ENCODE peak calls at places on chromosome 1, in seven cellular contexts. O is HuH-7.5; W is stimulated activated CD8-positive, alpha-beta memory T cell treated with anti-CD3 and anti-CD28 coated beads, Interleukin-4, amount 100 ng/mL, for 24 hours; H is activated CD8-positive, alpha-beta T cell treated with anti-CD3 and anti-CD28 coated beads for 36 hours; P is midbrain; I is sigmoid colon; Y is neuronal stem cell. B is an unnamed sample.

GRCh38 chr1:3049905-3050304 is 19.1 kb upstream of the PRDM16 start:
- DNase-seq in O (no peak), Y (no peak), W (no peak), P (no peak), I (peak; percentile 53), H (no peak), B (no peak)

GRCh38 chr1:56028879-56029278 is 550.5 kb downstream of the PLPP3 start:
- DNase-seq in I (no peak), W (no peak), O (no peak), P (no peak), Y (no peak), H (no peak), B (no peak)

GRCh38 chr1:40625476-40626382 is 39.8 kb downstream of the RIMS3 start:
- DNase-seq in Y (no peak), P (no peak), I (no peak), H (no peak), W (no peak), O (no peak), B (no peak)

GRCh38 chr1:181100015-181100905 is 11.8 kb downstream of the IER5 start:
- DNase-seq in I (no peak), W (no peak), H (peak; percentile 68), P (no peak), O (no peak), Y (no peak), B (no peak)

GRCh38 chr1:105072446-105072845 is 1322.7 kb downstream of the AMY1C start:
- DNase-seq in W (no peak), I (no peak), H (no peak), Y (no peak), P (no peak), O (no peak), B (no peak)

GRCh38 chr1:219352961-219353651 is 179.4 kb downstream of the LYPLAL1 start:
- DNase-seq in I (no peak), Y (no peak), W (no peak), O (no peak), H (no peak), P (no peak), B (no peak)

GRCh38 chr1:93607814-93608187 is 73.8 kb downstream of the BCAR3 start:
- DNase-seq in P (no peak), H (peak; percentile 69), Y (no peak), I (no peak), O (no peak), W (peak; percentile 40), B (no peak)

GRCh38 chr1:157234705-157235273 is 96.6 kb upstream of the ETV3 start:
- DNase-seq in I (no peak), O (no peak), Y (no peak), H (no peak), P (no peak), W (no peak), B (no peak)

GRCh38 chr1:29500041-29500440 is 263.7 kb downstream of the PTPRU start:
- DNase-seq in H (no peak), P (no peak), O (no peak), I (peak; percentile 51), W (no peak), Y (no peak), B (no peak)

GRCh38 chr1:18866314-18866713 is 6.9 kb upstream of the TAS1R2 start:
- DNase-seq in O (no peak), H (no peak), W (no peak), P (no peak), Y (no peak), I (no peak), B (no peak)

GRCh38 chr1:161044908-161045748 is 649 bp downstream of the USF1 start:
- DNase-seq in P (peak; percentile 69), W (peak; percentile 40), Y (peak; percentile 51), H (peak; percentile 84), O (peak; percentile 86), I (peak; percentile 87), B (peak; percentile 74)

GRCh38 chr1:235952950-235953615 is 86.4 kb upstream of the LYST start:
- DNase-seq in Y (no peak), W (no peak), O (no peak), I (no peak), P (no peak), H (peak; percentile 66), B (no peak)

GRCh38 chr1:4307468-4307845 is 347.0 kb upstream of the AJAP1 start:
- DNase-seq in H (no peak), P (no peak), O (no peak), W (no peak), Y (no peak), I (peak; percentile 51), B (no peak)

GRCh38 chr1:162055062-162055461 is 14.4 kb upstream of the NOS1AP start:
- DNase-seq in H (no peak), P (no peak), I (no peak), Y (no peak), O (no peak), W (no peak), B (no peak)

GRCh38 chr1:16038620-16038912 is 5.0 kb upstream of the CLCNKB start:
- DNase-seq in W (no peak), O (no peak), H (no peak), I (no peak), Y (no peak), P (no peak), B (no peak)

GRCh38 chr1:61050541-61051454 is 31.6 kb upstream of the NFIA start:
- DNase-seq in Y (peak; percentile 50), I (peak; percentile 82), W (no peak), P (no peak), H (no peak), O (no peak), B (peak; percentile 65)

GRCh38 chr1:160951443-160952128 is 3.0 kb downstream of the ITLN2 start:
- DNase-seq in Y (peak; percentile 43), H (peak; percentile 88), I (no peak), W (peak; percentile 54), P (peak; percentile 36), O (peak; percentile 34), B (peak; percentile 75)

GRCh38 chr1:102595106-102595505 is 513.2 kb downstream of the COL11A1 start:
- DNase-seq in I (no peak), P (no peak), O (no peak), H (no peak), W (no peak), Y (no peak), B (no peak)

GRCh38 chr1:21534674-21535378 is 25.6 kb downstream of the ALPL start:
- DNase-seq in I (no peak), Y (peak; percentile 33), H (peak; percentile 42), O (peak; percentile 63), P (no peak), W (no peak), B (peak; percentile 71)

GRCh38 chr1:157033357-157033876 is 12.1 kb downstream of the ARHGEF11 start:
- DNase-seq in W (no peak), I (no peak), Y (no peak), O (no peak), H (no peak), P (no peak), B (no peak)

GRCh38 chr1:102191723-102192122 is 195.0 kb upstream of the OLFM3 start:
- DNase-seq in Y (peak; percentile 62), W (no peak), I (no peak), P (peak; percentile 43), H (peak; percentile 5), O (no peak), B (peak; percentile 51)

GRCh38 chr1:156359973-156360372 is 9.0 kb upstream of the RHBG start:
- DNase-seq in W (no peak), P (no peak), I (no peak), Y (no peak), H (no peak), O (no peak), B (peak; percentile 73)

GRCh38 chr1:187396226-187396625 is 567.5 kb downstream of the PLA2G4A start:
- DNase-seq in P (no peak), I (no peak), O (no peak), W (no peak), Y (no peak), H (no peak), B (no peak)

GRCh38 chr1:108077991-108078390 is 113.0 kb upstream of the VAV3 start:
- DNase-seq in P (no peak), O (no peak), I (no peak), W (no peak), Y (no peak), H (peak; percentile 6), B (no peak)

GRCh38 chr1:207805841-207806421 is 54.1 kb downstream of the CD46 start:
- DNase-seq in I (peak; percentile 96), Y (no peak), H (no peak), P (no peak), O (no peak), W (no peak), B (no peak)

GRCh38 chr1:101964708-101965107 is 32.0 kb downstream of the OLFM3 start:
- DNase-seq in Y (no peak), H (no peak), O (no peak), I (no peak), W (no peak), P (no peak), B (no peak)

GRCh38 chr1:236063919-236064673 is 794 bp downstream of the NID1 start:
- DNase-seq in I (peak; percentile 95), H (peak; percentile 21), O (peak; percentile 85), P (peak; percentile 14), W (no peak), Y (peak; percentile 46), B (peak; percentile 62)

GRCh38 chr1:205834751-205835150 is 15.2 kb downstream of the PM20D1 start:
- DNase-seq in O (no peak), W (no peak), I (no peak), H (no peak), P (no peak), Y (no peak), B (peak; percentile 48)

GRCh38 chr1:241167121-241167619 is 189.8 kb downstream of the RGS7 start:
- DNase-seq in Y (no peak), W (no peak), P (no peak), H (no peak), O (no peak), I (no peak), B (no peak)

GRCh38 chr1:116360435-116361173 is 12.4 kb upstream of the ATP1A1 start:
- DNase-seq in H (no peak), I (no peak), O (no peak), Y (no peak), W (no peak), P (no peak), B (no peak)

GRCh38 chr1:97781762-97782337 is 139.0 kb downstream of the DPYD start:
- DNase-seq in P (no peak), Y (no peak), O (no peak), I (no peak), W (no peak), H (no peak), B (no peak)

B was measured in HEK293T.